ENCODE peak calls at places on chromosomes 1 and 21, in four cellular contexts. X is HEK293T, U is K562, S is HepG2. T is an unnamed sample.

GRCh38 chr21:23292292-23292691 is 2294.1 kb downstream of the NCAM2 start:
- DNase-seq in X (no peak), S (no peak), U (no peak), T (no peak)

GRCh38 chr1:225825606-225826005 is 15.7 kb downstream of the EPHX1 start:
- DNase-seq in U (no peak), X (no peak), S (no peak), T (no peak)

GRCh38 chr1:207826557-207827487 is 75.0 kb downstream of the CD46 start:
- DNase-seq in U (peak), X (no peak), S (peak), T (no peak)

GRCh38 chr21:45329261-45330074 is 41.8 kb upstream of the POFUT2 start:
- DNase-seq in S (no peak), X (no peak), U (no peak), T (no peak)

GRCh38 chr1:34911465-34911864 is 18.0 kb downstream of the DLGAP3 start:
- DNase-seq in S (no peak), X (no peak), U (no peak), T (no peak)

GRCh38 chr1:66552829-66553228 is 18.9 kb downstream of the SGIP1 start:
- DNase-seq in S (no peak), U (no peak), X (no peak), T (no peak)

GRCh38 chr1:34597877-34598514 is 156.9 kb upstream of the GJB5 start:
- DNase-seq in U (peak), S (peak), X (peak), T (peak)

GRCh38 chr1:54857741-54858665 is 29.0 kb downstream of the DHCR24 start:
- DNase-seq in U (no peak), S (no peak), X (no peak), T (no peak)

GRCh38 chr1:211920602-211921226 is 90.2 kb upstream of the LPGAT1 start:
- DNase-seq in X (no peak), S (peak), U (no peak), T (no peak)

GRCh38 chr1:181139631-181140051 is 51.1 kb downstream of the IER5 start:
- DNase-seq in X (no peak), U (no peak), S (no peak), T (no peak)

GRCh38 chr1:8681911-8682310 is 135.5 kb downstream of the RERE start:
- DNase-seq in S (no peak), X (no peak), U (no peak), T (no peak)

GRCh38 chr1:67635055-67635809 is 49.8 kb upstream of the GADD45A start:
- DNase-seq in X (no peak), S (no peak), U (no peak), T (no peak)
- TF ChIP-seq ELF4 in X (no peak), S (no peak), U (no peak), T (no peak)

GRCh38 chr1:235423214-235423652 is 56.0 kb downstream of the TBCE start:
- DNase-seq in S (no peak), X (no peak), U (no peak), T (no peak)
- TF ChIP-seq ELF4 in S (no peak), X (no peak), U (no peak), T (no peak)

DNA sequence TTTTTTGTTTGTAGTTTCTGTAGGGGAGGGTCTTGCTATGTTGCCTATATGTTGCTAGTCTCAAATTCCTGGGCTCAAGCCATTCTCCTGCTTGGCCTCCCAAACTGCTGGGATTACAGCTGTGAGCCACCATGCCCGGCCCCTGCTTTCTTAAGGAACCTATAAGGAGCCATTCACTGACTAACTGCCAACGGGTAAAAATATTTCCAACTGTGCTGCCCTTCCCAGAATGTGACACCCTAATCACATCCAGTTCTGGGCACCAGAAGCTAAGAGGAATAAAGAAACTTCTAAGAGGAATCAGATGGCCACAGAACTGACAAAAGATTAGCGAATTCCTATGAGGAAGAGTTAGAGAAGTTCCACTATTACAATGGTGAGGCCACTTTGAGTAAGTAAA is 6.4 kb downstream of the SYPL2 start:
- DNase-seq in S (no peak), U (no peak), X (no peak), T (no peak)
- TF ChIP-seq ELF4 in S (no peak), U (no peak), X (no peak), T (no peak)

DNA sequence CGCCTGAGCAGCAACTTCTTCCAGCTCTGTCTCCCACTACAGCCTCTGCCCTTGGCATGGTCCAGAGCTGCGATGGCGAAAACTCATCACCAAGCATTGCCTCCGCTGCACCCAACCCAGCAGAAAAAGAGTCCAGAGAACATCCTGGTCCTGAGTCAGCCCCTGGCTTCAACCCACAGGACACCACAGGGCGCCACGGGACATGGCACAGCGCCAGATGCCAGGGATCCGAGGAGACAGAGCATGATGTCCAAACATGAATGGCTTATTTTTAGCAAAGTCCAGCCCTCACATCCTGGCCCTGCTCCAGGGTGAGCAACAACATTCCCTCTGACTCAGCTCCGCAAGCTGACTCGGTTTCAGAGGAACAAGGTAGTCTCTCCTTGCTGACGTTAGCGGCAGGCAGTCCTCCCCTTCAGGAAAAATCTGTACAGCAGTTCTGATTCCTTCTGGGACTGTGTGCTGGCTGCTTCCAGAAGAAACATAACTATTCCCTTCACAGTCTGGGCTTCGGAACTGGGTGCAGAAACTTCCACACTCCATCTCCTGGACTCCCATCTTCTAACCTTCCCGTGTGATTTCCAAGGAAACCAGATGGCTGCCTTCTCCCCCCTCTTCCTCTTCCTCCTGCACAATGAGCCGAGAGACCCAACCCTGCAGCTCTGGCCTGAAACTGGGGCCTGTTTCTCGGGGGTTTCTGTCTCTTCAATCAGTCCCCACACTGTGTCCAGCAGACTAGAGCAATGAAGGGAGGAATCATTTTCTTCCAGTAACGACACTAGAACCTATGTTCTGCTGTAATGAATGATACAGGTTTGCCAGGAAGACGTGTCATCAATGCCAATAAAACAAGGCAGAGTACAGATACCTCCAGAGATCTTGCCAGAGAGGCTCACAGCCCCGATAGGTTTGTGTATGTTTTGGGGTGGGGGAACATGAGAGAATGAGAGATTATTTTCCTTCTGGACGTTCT is 131.2 kb downstream of the TOMM20 start:
- DNase-seq in S (peak), U (no peak), X (no peak), T (no peak)
- TF ChIP-seq ELF4 in S (no peak), U (no peak), X (no peak), T (no peak)

GRCh38 chr1:94299627-94300552 is 62.5 kb upstream of the ARHGAP29 start:
- DNase-seq in U (no peak), X (no peak), S (peak), T (no peak)
- TF ChIP-seq ELF4 in U (no peak), X (no peak), S (no peak), T (no peak)

DNA sequence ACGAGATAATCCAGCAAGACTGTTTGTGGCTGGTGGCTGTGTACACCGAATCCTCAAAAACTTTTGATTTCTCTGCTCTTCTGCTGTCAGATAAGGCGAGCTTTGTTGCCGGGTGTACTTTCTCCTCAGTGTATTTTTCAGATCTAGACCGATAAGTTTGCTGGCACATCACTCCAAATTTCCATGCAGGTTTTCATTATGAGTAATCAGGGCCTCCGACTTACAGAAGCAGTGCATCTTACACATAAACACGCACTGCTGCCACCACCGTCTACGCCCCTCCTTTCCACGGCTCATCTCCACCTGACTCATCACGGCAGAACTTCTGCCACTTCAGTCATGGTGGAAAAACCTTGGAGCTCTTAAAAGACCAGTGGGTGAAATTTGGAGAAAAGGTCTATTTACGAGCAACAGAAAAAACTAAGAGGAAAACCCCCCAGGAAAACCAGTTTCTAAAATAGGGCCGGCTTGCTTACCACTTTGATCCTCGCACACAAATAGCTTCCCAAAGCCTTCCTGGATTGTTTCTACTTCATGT is 7.7 kb downstream of the ZBTB21 start:
- DNase-seq in S (no peak), U (no peak), X (no peak), T (no peak)
- TF ChIP-seq ELF4 in S (no peak), U (no peak), X (no peak), T (no peak)

T was measured in WTC11.